ENCODE peak calls at places on chromosome 6, in five cellular contexts. One of them, this sample, is unnamed.

GRCh38 chr6:71404145-71404966 is 115.7 kb downstream of the OGFRL1 start:
- DNase-seq in endothelial cell: no peak
- DNase-seq in stimulated activated naive CD8-positive, alpha-beta T cell treated with anti-CD3 and anti-CD28 coated beads, Interleukin-15, Interleukin-2, amounts not matched to agents 100 U/mL and 50 U/mL, for 24 hours: no peak
- DNase-seq in cardiac muscle cell: peak; percentile 71
- DNase-seq in right atrium auricular region: no peak
- DNase-seq in this sample: no peak

GRCh38 chr6:157528931-157529653 is 148.1 kb downstream of the ZDHHC14 start:
- DNase-seq in endothelial cell: no peak
- DNase-seq in stimulated activated naive CD8-positive, alpha-beta T cell treated with anti-CD3 and anti-CD28 coated beads, Interleukin-15, Interleukin-2, amounts not matched to agents 100 U/mL and 50 U/mL, for 24 hours: no peak
- DNase-seq in cardiac muscle cell: no peak
- DNase-seq in right atrium auricular region: no peak
- DNase-seq in this sample: no peak

GRCh38 chr6:147063469-147064031 is 140.7 kb upstream of the STXBP5 start:
- DNase-seq in endothelial cell: no peak
- DNase-seq in stimulated activated naive CD8-positive, alpha-beta T cell treated with anti-CD3 and anti-CD28 coated beads, Interleukin-15, Interleukin-2, amounts not matched to agents 100 U/mL and 50 U/mL, for 24 hours: no peak
- DNase-seq in cardiac muscle cell: no peak
- DNase-seq in right atrium auricular region: no peak
- DNase-seq in this sample: no peak

GRCh38 chr6:155444120-155444917 is 11.3 kb downstream of the NOX3 start:
- DNase-seq in endothelial cell: no peak
- DNase-seq in stimulated activated naive CD8-positive, alpha-beta T cell treated with anti-CD3 and anti-CD28 coated beads, Interleukin-15, Interleukin-2, amounts not matched to agents 100 U/mL and 50 U/mL, for 24 hours: no peak
- DNase-seq in cardiac muscle cell: no peak
- DNase-seq in right atrium auricular region: no peak
- DNase-seq in this sample: no peak

GRCh38 chr6:132133734-132134490 is 182.7 kb upstream of the CCN2 start:
- DNase-seq in endothelial cell: no peak
- DNase-seq in stimulated activated naive CD8-positive, alpha-beta T cell treated with anti-CD3 and anti-CD28 coated beads, Interleukin-15, Interleukin-2, amounts not matched to agents 100 U/mL and 50 U/mL, for 24 hours: no peak
- DNase-seq in cardiac muscle cell: no peak
- DNase-seq in right atrium auricular region: no peak
- DNase-seq in this sample: no peak

GRCh38 chr6:163398796-163399195 is 15.7 kb upstream of the QKI start:
- DNase-seq in endothelial cell: no peak
- DNase-seq in stimulated activated naive CD8-positive, alpha-beta T cell treated with anti-CD3 and anti-CD28 coated beads, Interleukin-15, Interleukin-2, amounts not matched to agents 100 U/mL and 50 U/mL, for 24 hours: no peak
- DNase-seq in cardiac muscle cell: no peak
- DNase-seq in right atrium auricular region: no peak
- DNase-seq in this sample: peak; percentile 83

GRCh38 chr6:106253194-106253593 is 72.4 kb downstream of the ATG5 start:
- DNase-seq in endothelial cell: no peak
- DNase-seq in stimulated activated naive CD8-positive, alpha-beta T cell treated with anti-CD3 and anti-CD28 coated beads, Interleukin-15, Interleukin-2, amounts not matched to agents 100 U/mL and 50 U/mL, for 24 hours: no peak
- DNase-seq in cardiac muscle cell: no peak
- DNase-seq in right atrium auricular region: no peak
- DNase-seq in this sample: no peak

GRCh38 chr6:169700296-169700695 is 1.5 kb downstream of the WDR27 start:
- DNase-seq in endothelial cell: no peak
- DNase-seq in stimulated activated naive CD8-positive, alpha-beta T cell treated with anti-CD3 and anti-CD28 coated beads, Interleukin-15, Interleukin-2, amounts not matched to agents 100 U/mL and 50 U/mL, for 24 hours: no peak
- DNase-seq in cardiac muscle cell: peak; percentile 18
- DNase-seq in right atrium auricular region: no peak
- DNase-seq in this sample: no peak

GRCh38 chr6:51490101-51490500 is 597.3 kb downstream of the PKHD1 start:
- DNase-seq in endothelial cell: no peak
- DNase-seq in stimulated activated naive CD8-positive, alpha-beta T cell treated with anti-CD3 and anti-CD28 coated beads, Interleukin-15, Interleukin-2, amounts not matched to agents 100 U/mL and 50 U/mL, for 24 hours: no peak
- DNase-seq in cardiac muscle cell: no peak
- DNase-seq in right atrium auricular region: no peak
- DNase-seq in this sample: no peak

GRCh38 chr6:113893866-113894265 is 36.7 kb downstream of the MARCKS start:
- DNase-seq in endothelial cell: no peak
- DNase-seq in stimulated activated naive CD8-positive, alpha-beta T cell treated with anti-CD3 and anti-CD28 coated beads, Interleukin-15, Interleukin-2, amounts not matched to agents 100 U/mL and 50 U/mL, for 24 hours: no peak
- DNase-seq in cardiac muscle cell: no peak
- DNase-seq in right atrium auricular region: no peak
- DNase-seq in this sample: no peak

GRCh38 chr6:139987091-139987490 is 612.6 kb upstream of the CITED2 start:
- DNase-seq in endothelial cell: no peak
- DNase-seq in stimulated activated naive CD8-positive, alpha-beta T cell treated with anti-CD3 and anti-CD28 coated beads, Interleukin-15, Interleukin-2, amounts not matched to agents 100 U/mL and 50 U/mL, for 24 hours: no peak
- DNase-seq in cardiac muscle cell: no peak
- DNase-seq in right atrium auricular region: no peak
- DNase-seq in this sample: no peak

GRCh38 chr6:46412662-46413061 is 78.6 kb downstream of the RCAN2 start:
- DNase-seq in endothelial cell: no peak
- DNase-seq in stimulated activated naive CD8-positive, alpha-beta T cell treated with anti-CD3 and anti-CD28 coated beads, Interleukin-15, Interleukin-2, amounts not matched to agents 100 U/mL and 50 U/mL, for 24 hours: no peak
- DNase-seq in cardiac muscle cell: no peak
- DNase-seq in right atrium auricular region: no peak
- DNase-seq in this sample: no peak

GRCh38 chr6:12962529-12962928 is 246.0 kb downstream of the PHACTR1 start:
- DNase-seq in endothelial cell: no peak
- DNase-seq in stimulated activated naive CD8-positive, alpha-beta T cell treated with anti-CD3 and anti-CD28 coated beads, Interleukin-15, Interleukin-2, amounts not matched to agents 100 U/mL and 50 U/mL, for 24 hours: no peak
- DNase-seq in cardiac muscle cell: no peak
- DNase-seq in right atrium auricular region: no peak
- DNase-seq in this sample: no peak

GRCh38 chr6:148885154-148885870 is 138.5 kb downstream of the UST start:
- DNase-seq in endothelial cell: no peak
- DNase-seq in stimulated activated naive CD8-positive, alpha-beta T cell treated with anti-CD3 and anti-CD28 coated beads, Interleukin-15, Interleukin-2, amounts not matched to agents 100 U/mL and 50 U/mL, for 24 hours: no peak
- DNase-seq in cardiac muscle cell: no peak
- DNase-seq in right atrium auricular region: no peak
- DNase-seq in this sample: no peak

GRCh38 chr6:129785756-129786135 is 75.4 kb downstream of the TMEM244 start:
- DNase-seq in endothelial cell: no peak
- DNase-seq in stimulated activated naive CD8-positive, alpha-beta T cell treated with anti-CD3 and anti-CD28 coated beads, Interleukin-15, Interleukin-2, amounts not matched to agents 100 U/mL and 50 U/mL, for 24 hours: no peak
- DNase-seq in cardiac muscle cell: no peak
- DNase-seq in right atrium auricular region: no peak
- DNase-seq in this sample: no peak

GRCh38 chr6:106574729-106575458 is 54.4 kb downstream of the RTN4IP1 start:
- DNase-seq in endothelial cell: no peak
- DNase-seq in stimulated activated naive CD8-positive, alpha-beta T cell treated with anti-CD3 and anti-CD28 coated beads, Interleukin-15, Interleukin-2, amounts not matched to agents 100 U/mL and 50 U/mL, for 24 hours: no peak
- DNase-seq in cardiac muscle cell: no peak
- DNase-seq in right atrium auricular region: no peak
- DNase-seq in this sample: no peak

GRCh38 chr6:149895702-149896310 is 2.1 kb downstream of the RAET1E start:
- DNase-seq in endothelial cell: no peak
- DNase-seq in stimulated activated naive CD8-positive, alpha-beta T cell treated with anti-CD3 and anti-CD28 coated beads, Interleukin-15, Interleukin-2, amounts not matched to agents 100 U/mL and 50 U/mL, for 24 hours: peak; percentile 22
- DNase-seq in cardiac muscle cell: no peak
- DNase-seq in right atrium auricular region: peak; percentile 78
- DNase-seq in this sample: no peak

GRCh38 chr6:32154514-32155161 is 697 bp downstream of the PPT2 start:
- DNase-seq in endothelial cell: no peak
- DNase-seq in stimulated activated naive CD8-positive, alpha-beta T cell treated with anti-CD3 and anti-CD28 coated beads, Interleukin-15, Interleukin-2, amounts not matched to agents 100 U/mL and 50 U/mL, for 24 hours: peak; percentile 62
- DNase-seq in cardiac muscle cell: peak; percentile 84
- DNase-seq in right atrium auricular region: peak; percentile 70
- DNase-seq in this sample: no peak

GRCh38 chr6:170152111-170152926 is 138.6 kb downstream of the DLL1 start:
- DNase-seq in endothelial cell: peak; percentile 30
- DNase-seq in stimulated activated naive CD8-positive, alpha-beta T cell treated with anti-CD3 and anti-CD28 coated beads, Interleukin-15, Interleukin-2, amounts not matched to agents 100 U/mL and 50 U/mL, for 24 hours: no peak
- DNase-seq in cardiac muscle cell: no peak
- DNase-seq in right atrium auricular region: peak; percentile 76
- DNase-seq in this sample: no peak

GRCh38 chr6:73672290-73672689 is 18.5 kb upstream of the SLC17A5 start:
- DNase-seq in endothelial cell: no peak
- DNase-seq in stimulated activated naive CD8-positive, alpha-beta T cell treated with anti-CD3 and anti-CD28 coated beads, Interleukin-15, Interleukin-2, amounts not matched to agents 100 U/mL and 50 U/mL, for 24 hours: no peak
- DNase-seq in cardiac muscle cell: no peak
- DNase-seq in right atrium auricular region: no peak
- DNase-seq in this sample: no peak

GRCh38 chr6:6751615-6752014 is 163.1 kb downstream of the LY86 start:
- DNase-seq in endothelial cell: no peak
- DNase-seq in stimulated activated naive CD8-positive, alpha-beta T cell treated with anti-CD3 and anti-CD28 coated beads, Interleukin-15, Interleukin-2, amounts not matched to agents 100 U/mL and 50 U/mL, for 24 hours: peak; percentile 35
- DNase-seq in cardiac muscle cell: no peak
- DNase-seq in right atrium auricular region: peak; percentile 69
- DNase-seq in this sample: no peak

GRCh38 chr6:138099832-138100231 is 7.4 kb downstream of the PERP start:
- DNase-seq in endothelial cell: no peak
- DNase-seq in stimulated activated naive CD8-positive, alpha-beta T cell treated with anti-CD3 and anti-CD28 coated beads, Interleukin-15, Interleukin-2, amounts not matched to agents 100 U/mL and 50 U/mL, for 24 hours: no peak
- DNase-seq in cardiac muscle cell: no peak
- DNase-seq in right atrium auricular region: no peak
- DNase-seq in this sample: no peak

GRCh38 chr6:38603966-38604365 is 35.8 kb downstream of the BTBD9 start:
- DNase-seq in endothelial cell: no peak
- DNase-seq in stimulated activated naive CD8-positive, alpha-beta T cell treated with anti-CD3 and anti-CD28 coated beads, Interleukin-15, Interleukin-2, amounts not matched to agents 100 U/mL and 50 U/mL, for 24 hours: no peak
- DNase-seq in cardiac muscle cell: peak; percentile 43
- DNase-seq in right atrium auricular region: no peak
- DNase-seq in this sample: no peak

GRCh38 chr6:31575952-31576684 is 753 bp downstream of the TNF start:
- DNase-seq in endothelial cell: no peak
- DNase-seq in stimulated activated naive CD8-positive, alpha-beta T cell treated with anti-CD3 and anti-CD28 coated beads, Interleukin-15, Interleukin-2, amounts not matched to agents 100 U/mL and 50 U/mL, for 24 hours: no peak
- DNase-seq in cardiac muscle cell: no peak
- DNase-seq in right atrium auricular region: no peak
- DNase-seq in this sample: no peak

GRCh38 chr6:71473908-71474307 is 185.3 kb downstream of the OGFRL1 start:
- DNase-seq in endothelial cell: no peak
- DNase-seq in stimulated activated naive CD8-positive, alpha-beta T cell treated with anti-CD3 and anti-CD28 coated beads, Interleukin-15, Interleukin-2, amounts not matched to agents 100 U/mL and 50 U/mL, for 24 hours: no peak
- DNase-seq in cardiac muscle cell: no peak
- DNase-seq in right atrium auricular region: peak; percentile 76
- DNase-seq in this sample: no peak

GRCh38 chr6:127812985-127813681 is 87.7 kb downstream of the THEMIS start:
- DNase-seq in endothelial cell: no peak
- DNase-seq in stimulated activated naive CD8-positive, alpha-beta T cell treated with anti-CD3 and anti-CD28 coated beads, Interleukin-15, Interleukin-2, amounts not matched to agents 100 U/mL and 50 U/mL, for 24 hours: peak; percentile 57
- DNase-seq in cardiac muscle cell: no peak
- DNase-seq in right atrium auricular region: no peak
- DNase-seq in this sample: no peak

GRCh38 chr6:5570641-5571040 is 309.3 kb downstream of the FARS2 start:
- DNase-seq in endothelial cell: no peak
- DNase-seq in stimulated activated naive CD8-positive, alpha-beta T cell treated with anti-CD3 and anti-CD28 coated beads, Interleukin-15, Interleukin-2, amounts not matched to agents 100 U/mL and 50 U/mL, for 24 hours: no peak
- DNase-seq in cardiac muscle cell: no peak
- DNase-seq in right atrium auricular region: no peak
- DNase-seq in this sample: no peak

GRCh38 chr6:133809406-133809805 is 79.5 kb upstream of the TCF21 start:
- DNase-seq in endothelial cell: no peak
- DNase-seq in stimulated activated naive CD8-positive, alpha-beta T cell treated with anti-CD3 and anti-CD28 coated beads, Interleukin-15, Interleukin-2, amounts not matched to agents 100 U/mL and 50 U/mL, for 24 hours: no peak
- DNase-seq in cardiac muscle cell: no peak
- DNase-seq in right atrium auricular region: no peak
- DNase-seq in this sample: no peak

GRCh38 chr6:168410554-168411011 is 30.4 kb upstream of the SMOC2 start:
- DNase-seq in endothelial cell: no peak
- DNase-seq in stimulated activated naive CD8-positive, alpha-beta T cell treated with anti-CD3 and anti-CD28 coated beads, Interleukin-15, Interleukin-2, amounts not matched to agents 100 U/mL and 50 U/mL, for 24 hours: no peak
- DNase-seq in cardiac muscle cell: no peak
- DNase-seq in right atrium auricular region: no peak
- DNase-seq in this sample: no peak

GRCh38 chr6:125469915-125470314 is 168.1 kb upstream of the HDDC2 start:
- DNase-seq in endothelial cell: no peak
- DNase-seq in stimulated activated naive CD8-positive, alpha-beta T cell treated with anti-CD3 and anti-CD28 coated beads, Interleukin-15, Interleukin-2, amounts not matched to agents 100 U/mL and 50 U/mL, for 24 hours: no peak
- DNase-seq in cardiac muscle cell: no peak
- DNase-seq in right atrium auricular region: no peak
- DNase-seq in this sample: no peak

GRCh38 chr6:34275128-34275804 is 26.5 kb upstream of the SMIM29 start:
- DNase-seq in endothelial cell: no peak
- DNase-seq in stimulated activated naive CD8-positive, alpha-beta T cell treated with anti-CD3 and anti-CD28 coated beads, Interleukin-15, Interleukin-2, amounts not matched to agents 100 U/mL and 50 U/mL, for 24 hours: no peak
- DNase-seq in cardiac muscle cell: no peak
- DNase-seq in right atrium auricular region: no peak
- DNase-seq in this sample: no peak

GRCh38 chr6:3566812-3567211 is 110.0 kb upstream of the SLC22A23 start:
- DNase-seq in endothelial cell: no peak
- DNase-seq in stimulated activated naive CD8-positive, alpha-beta T cell treated with anti-CD3 and anti-CD28 coated beads, Interleukin-15, Interleukin-2, amounts not matched to agents 100 U/mL and 50 U/mL, for 24 hours: no peak
- DNase-seq in cardiac muscle cell: no peak
- DNase-seq in right atrium auricular region: no peak
- DNase-seq in this sample: no peak

GRCh38 chr6:12291785-12292604 is 1.8 kb downstream of the EDN1 start:
- DNase-seq in endothelial cell: peak; percentile 10
- DNase-seq in stimulated activated naive CD8-positive, alpha-beta T cell treated with anti-CD3 and anti-CD28 coated beads, Interleukin-15, Interleukin-2, amounts not matched to agents 100 U/mL and 50 U/mL, for 24 hours: no peak
- DNase-seq in cardiac muscle cell: no peak
- DNase-seq in right atrium auricular region: no peak
- DNase-seq in this sample: no peak

GRCh38 chr6:31844507-31844906 is 17.0 kb downstream of the HSPA1B start:
- DNase-seq in endothelial cell: no peak
- DNase-seq in stimulated activated naive CD8-positive, alpha-beta T cell treated with anti-CD3 and anti-CD28 coated beads, Interleukin-15, Interleukin-2, amounts not matched to agents 100 U/mL and 50 U/mL, for 24 hours: no peak
- DNase-seq in cardiac muscle cell: no peak
- DNase-seq in right atrium auricular region: no peak
- DNase-seq in this sample: no peak

GRCh38 chr6:16555550-16555949 is 205.7 kb downstream of the ATXN1 start:
- DNase-seq in endothelial cell: no peak
- DNase-seq in stimulated activated naive CD8-positive, alpha-beta T cell treated with anti-CD3 and anti-CD28 coated beads, Interleukin-15, Interleukin-2, amounts not matched to agents 100 U/mL and 50 U/mL, for 24 hours: no peak
- DNase-seq in cardiac muscle cell: no peak
- DNase-seq in right atrium auricular region: no peak
- DNase-seq in this sample: no peak

GRCh38 chr6:134253681-134254080 is 64.2 kb downstream of the SGK1 start:
- DNase-seq in endothelial cell: no peak
- DNase-seq in stimulated activated naive CD8-positive, alpha-beta T cell treated with anti-CD3 and anti-CD28 coated beads, Interleukin-15, Interleukin-2, amounts not matched to agents 100 U/mL and 50 U/mL, for 24 hours: no peak
- DNase-seq in cardiac muscle cell: peak; percentile 38
- DNase-seq in right atrium auricular region: no peak
- DNase-seq in this sample: no peak

GRCh38 chr6:43948527-43949450 is 178.5 kb downstream of the MRPL14 start:
- DNase-seq in endothelial cell: no peak
- DNase-seq in stimulated activated naive CD8-positive, alpha-beta T cell treated with anti-CD3 and anti-CD28 coated beads, Interleukin-15, Interleukin-2, amounts not matched to agents 100 U/mL and 50 U/mL, for 24 hours: no peak
- DNase-seq in cardiac muscle cell: no peak
- DNase-seq in right atrium auricular region: no peak
- DNase-seq in this sample: no peak

This sample was measured in vagina.